ENCODE peak calls at places on chromosomes 4 and X, in eight cellular contexts. One of them, this sample, is unnamed.

GRCh38 chrX:153857348-153857903 is 27.1 kb upstream of the PDZD4 start:
- DNase-seq in Peyer's patch: no peak
- DNase-seq in T-cell: no peak
- DNase-seq in GM12865: no peak
- DNase-seq in AG08396: no peak
- DNase-seq in fibroblast of the conjunctiva: no peak
- DNase-seq in astrocyte of the cerebellum: no peak
- DNase-seq in K562: peak
- DNase-seq in this sample: no peak

GRCh38 chr4:5472166-5472565 is 236.2 kb downstream of the EVC2 start:
- DNase-seq in T-cell: no peak
- DNase-seq in K562: no peak
- DNase-seq in GM12865: no peak
- DNase-seq in fibroblast of the conjunctiva: no peak
- DNase-seq in AG08396: no peak
- DNase-seq in Peyer's patch: no peak
- DNase-seq in astrocyte of the cerebellum: no peak
- DNase-seq in this sample: no peak

GRCh38 chr4:48588230-48588943 is 98.3 kb downstream of the ZAR1 start:
- DNase-seq in fibroblast of the conjunctiva: no peak
- DNase-seq in K562: no peak
- DNase-seq in T-cell: no peak
- DNase-seq in GM12865: no peak
- DNase-seq in AG08396: no peak
- DNase-seq in Peyer's patch: no peak
- DNase-seq in astrocyte of the cerebellum: no peak
- DNase-seq in this sample: no peak

GRCh38 chr4:169861592-169861991 is 103.8 kb upstream of the HPF1 start:
- DNase-seq in fibroblast of the conjunctiva: no peak
- DNase-seq in GM12865: no peak
- DNase-seq in K562: no peak
- DNase-seq in T-cell: no peak
- DNase-seq in astrocyte of the cerebellum: no peak
- DNase-seq in AG08396: no peak
- DNase-seq in Peyer's patch: no peak
- DNase-seq in this sample: no peak

GRCh38 chrX:48003758-48004457 is at the start of gene ZNF182:
- DNase-seq in astrocyte of the cerebellum: peak
- DNase-seq in AG08396: peak
- DNase-seq in GM12865: peak
- DNase-seq in K562: peak
- DNase-seq in Peyer's patch: peak
- DNase-seq in fibroblast of the conjunctiva: peak
- DNase-seq in T-cell: peak
- DNase-seq in this sample: peak

GRCh38 chr4:57374866-57375595 is 264.8 kb upstream of the IGFBP7 start:
- DNase-seq in GM12865: no peak
- DNase-seq in K562: no peak
- DNase-seq in fibroblast of the conjunctiva: no peak
- DNase-seq in Peyer's patch: no peak
- DNase-seq in T-cell: no peak
- DNase-seq in AG08396: no peak
- DNase-seq in astrocyte of the cerebellum: peak
- DNase-seq in this sample: no peak

GRCh38 chr4:186746581-186746980 is 22.9 kb upstream of the FAT1 start:
- DNase-seq in AG08396: peak
- DNase-seq in T-cell: no peak
- DNase-seq in GM12865: no peak
- DNase-seq in Peyer's patch: no peak
- DNase-seq in astrocyte of the cerebellum: no peak
- DNase-seq in K562: no peak
- DNase-seq in fibroblast of the conjunctiva: no peak
- DNase-seq in this sample: no peak

GRCh38 chr4:173237152-173237551 is 68.5 kb downstream of the GALNT7 start:
- DNase-seq in AG08396: no peak
- DNase-seq in GM12865: no peak
- DNase-seq in fibroblast of the conjunctiva: no peak
- DNase-seq in T-cell: no peak
- DNase-seq in K562: peak
- DNase-seq in astrocyte of the cerebellum: no peak
- DNase-seq in Peyer's patch: no peak
- DNase-seq in this sample: no peak

GRCh38 chr4:105966046-105966445 is 70.8 kb downstream of the NPNT start:
- DNase-seq in Peyer's patch: no peak
- DNase-seq in GM12865: no peak
- DNase-seq in T-cell: no peak
- DNase-seq in fibroblast of the conjunctiva: peak
- DNase-seq in AG08396: no peak
- DNase-seq in astrocyte of the cerebellum: peak
- DNase-seq in K562: no peak
- DNase-seq in this sample: no peak

GRCh38 chr4:53507671-53508286 is 83.5 kb downstream of the LNX1 start:
- DNase-seq in astrocyte of the cerebellum: peak
- DNase-seq in GM12865: peak
- DNase-seq in T-cell: no peak
- DNase-seq in fibroblast of the conjunctiva: peak
- DNase-seq in Peyer's patch: no peak
- DNase-seq in K562: peak
- DNase-seq in AG08396: no peak
- DNase-seq in this sample: no peak

GRCh38 chrX:152814048-152814447 is 16.5 kb downstream of the CETN2 start:
- DNase-seq in GM12865: no peak
- DNase-seq in T-cell: no peak
- DNase-seq in astrocyte of the cerebellum: no peak
- DNase-seq in fibroblast of the conjunctiva: no peak
- DNase-seq in K562: no peak
- DNase-seq in Peyer's patch: no peak
- DNase-seq in AG08396: no peak
- DNase-seq in this sample: no peak